ENCODE peak calls at places on chromosomes 11 and 22, in four cellular contexts. G, Y, U and L are unnamed samples.

GRCh38 chr11:115759622-115760527 is 255.7 kb upstream of the CADM1 start:
- DNase-seq in G (no peak), U (no peak), Y (peak; percentile 78), L (peak; percentile 61)

GRCh38 chr11:70630816-70631623 is 232.7 kb downstream of the CTTN start:
- DNase-seq in Y (no peak), G (no peak), U (no peak), L (no peak)

GRCh38 chr11:70524096-70524922 is 126.0 kb downstream of the CTTN start:
- DNase-seq in U (no peak), Y (no peak), G (no peak), L (peak; percentile 59)

GRCh38 chr11:46901156-46901555 is 17.2 kb downstream of the LRP4 start:
- DNase-seq in U (no peak), G (no peak), Y (no peak), L (no peak)

GRCh38 chr22:44615602-44616180 is 86.3 kb upstream of the PRR5 start:
- DNase-seq in Y (no peak), G (no peak), U (no peak), L (peak; percentile 10)

GRCh38 chr11:116598556-116598955 is 174.2 kb downstream of the BUD13 start:
- DNase-seq in Y (no peak), G (no peak), U (no peak), L (no peak)

GRCh38 chr22:36360871-36361383 is 26.8 kb downstream of the MYH9 start:
- DNase-seq in U (no peak), Y (no peak), G (no peak), L (no peak)

GRCh38 chr22:21582801-21583740 is 15.6 kb downstream of the UBE2L3 start:
- DNase-seq in U (no peak), G (no peak), Y (no peak), L (no peak)

GRCh38 chr11:110907629-110908028 is 195.4 kb upstream of the ARHGAP20 start:
- DNase-seq in U (no peak), G (no peak), Y (no peak), L (no peak)

GRCh38 chr11:110909331-110909730 is 197.1 kb upstream of the ARHGAP20 start:
- DNase-seq in Y (no peak), G (no peak), U (no peak), L (no peak)

GRCh38 chr11:110903830-110904229 is 191.6 kb upstream of the ARHGAP20 start:
- DNase-seq in Y (no peak), G (no peak), U (no peak), L (no peak)

GRCh38 chr11:110912437-110912836 is 200.2 kb upstream of the ARHGAP20 start:
- DNase-seq in G (no peak), U (no peak), Y (no peak), L (no peak)

DNA sequence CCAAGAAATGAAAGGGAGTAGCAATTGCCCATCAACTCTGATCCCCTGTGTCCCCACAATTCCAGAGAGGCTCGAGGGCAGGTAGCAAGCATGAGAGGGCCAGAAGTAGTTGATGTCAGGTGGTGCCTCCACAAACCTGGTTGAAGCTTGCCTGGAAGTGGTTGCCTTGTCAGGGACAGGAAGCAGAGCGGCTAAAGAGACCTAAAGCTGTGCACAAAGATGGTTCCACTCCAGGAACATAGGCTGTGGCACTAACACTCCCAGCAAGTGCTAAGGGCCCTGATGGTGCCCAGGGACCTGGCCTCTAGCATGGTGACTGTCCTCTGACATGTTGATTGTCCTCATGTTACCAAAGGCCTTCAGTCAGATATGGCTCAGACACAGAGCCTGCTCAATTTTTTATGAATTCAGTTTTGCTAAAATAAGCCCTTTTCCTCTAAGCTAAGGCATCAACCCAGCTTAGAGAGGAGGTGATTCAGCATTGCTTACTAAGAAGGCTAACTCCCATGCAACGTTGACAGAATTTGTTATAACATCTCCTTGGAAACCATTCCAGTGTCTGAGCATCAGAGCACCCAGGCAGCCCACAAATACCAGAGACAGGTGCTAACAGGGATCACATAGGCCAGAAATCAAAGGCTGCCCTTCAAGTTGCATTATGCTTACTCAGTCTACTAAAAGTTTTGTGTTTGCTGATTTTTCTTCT is 196.3 kb upstream of the ARHGAP20 start:
- DNase-seq in U (no peak), G (no peak), Y (no peak), L (no peak)
- TF ChIP-seq TCF12 in U (no peak), G (no peak), Y (no peak), L (peak; percentile 49)

GRCh38 chr22:39300198-39300830 is 19.1 kb downstream of the RPL3 start:
- DNase-seq in Y (no peak), U (no peak), G (no peak), L (no peak)
- TF ChIP-seq TCF12 in Y (no peak), U (no peak), G (no peak), L (no peak)

DNA sequence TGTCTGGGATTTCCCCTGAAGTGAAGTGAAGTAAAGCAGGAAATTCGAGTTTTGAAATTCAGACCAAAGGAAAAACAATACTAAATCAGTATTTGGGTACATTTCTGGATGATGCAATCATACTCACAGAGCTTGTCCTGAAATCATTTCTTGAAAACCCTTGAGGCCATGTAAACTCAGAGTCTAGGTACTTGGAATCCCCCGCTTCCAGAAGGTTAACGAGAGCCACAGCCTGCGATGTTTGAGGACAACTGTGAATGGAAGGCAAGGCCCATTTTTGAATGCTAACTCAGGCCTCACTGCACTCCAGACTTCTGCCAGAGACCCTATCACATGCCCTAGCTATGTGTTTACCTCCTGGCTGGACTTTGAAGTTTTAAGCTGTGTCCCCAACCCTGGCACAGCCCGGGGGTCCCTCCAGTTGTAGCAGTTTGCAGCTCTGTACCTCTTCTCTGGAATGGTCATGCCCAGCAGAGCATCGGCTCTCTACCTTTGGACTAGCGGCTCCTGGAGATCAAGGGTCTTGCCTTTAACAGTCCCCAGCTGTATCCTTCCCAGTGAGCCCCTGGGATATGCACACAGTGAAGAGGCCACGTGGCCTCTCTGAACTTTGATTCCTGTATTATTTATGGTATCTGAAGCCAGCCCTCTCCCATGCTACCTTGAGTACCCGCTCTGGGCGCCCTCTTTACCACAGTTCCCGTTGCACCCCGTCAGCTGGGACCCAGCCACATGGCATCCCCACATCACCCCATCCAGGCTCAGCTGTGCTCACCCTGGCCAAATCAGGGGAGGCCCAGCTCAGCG is 5.6 kb upstream of the FTH1 start:
- DNase-seq in G (no peak), Y (no peak), U (peak; percentile 95), L (no peak)
- TF ChIP-seq TCF12 in G (no peak), Y (no peak), U (peak; percentile 86), L (no peak)

DNA sequence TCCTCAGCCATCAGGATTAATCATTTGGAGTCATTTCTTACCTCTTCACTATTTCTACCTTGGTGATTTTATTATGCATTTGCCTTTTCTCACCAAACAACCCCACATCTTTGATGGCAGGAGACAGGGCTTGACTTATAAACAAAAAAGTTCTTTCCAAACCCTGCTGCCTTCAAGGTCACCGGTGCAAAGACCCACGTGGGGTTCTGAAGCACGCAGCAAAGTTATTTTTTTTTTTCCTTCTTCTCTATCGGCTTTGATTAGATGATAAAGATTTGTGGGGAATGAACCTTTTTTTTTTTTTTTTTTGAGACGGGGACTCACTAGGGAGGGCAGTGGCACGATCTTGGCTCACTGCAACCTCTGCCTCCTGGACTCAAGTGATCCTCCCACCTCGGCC is 44.1 kb downstream of the DRG1 start:
- DNase-seq in G (no peak), Y (no peak), U (no peak), L (no peak)
- TF ChIP-seq TCF12 in G (no peak), Y (no peak), U (no peak), L (no peak)

GRCh38 chr11:102864724-102865123 is 10.1 kb downstream of the MMP12 start:
- DNase-seq in Y (no peak), U (no peak), G (no peak), L (no peak)

GRCh38 chr11:102869354-102869753 is 5.4 kb downstream of the MMP12 start:
- DNase-seq in G (no peak), Y (no peak), U (no peak), L (no peak)

DNA sequence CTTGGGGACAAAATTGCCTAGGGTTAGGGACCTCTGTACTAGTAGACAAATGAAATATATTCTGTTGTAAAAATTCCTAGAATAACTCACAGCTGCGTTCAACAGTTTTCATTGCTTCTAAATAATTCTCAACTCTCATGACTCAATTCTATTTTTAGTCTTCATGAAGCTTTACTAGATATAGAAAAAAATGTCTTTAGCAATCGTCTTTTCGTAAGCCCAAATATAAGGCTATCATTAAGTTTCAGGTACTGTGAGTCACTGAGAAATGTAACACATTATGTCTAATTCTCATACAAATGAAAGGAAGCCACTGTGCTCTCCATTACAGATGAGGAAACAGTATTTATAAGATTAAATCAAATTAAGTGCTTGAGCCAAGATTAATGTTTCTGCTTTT is 6.4 kb downstream of the MMP12 start:
- DNase-seq in U (no peak), G (no peak), Y (no peak), L (no peak)
- TF ChIP-seq TCF12 in U (no peak), G (no peak), Y (no peak), L (no peak)

GRCh38 chr11:45885921-45886721 is 670 bp downstream of the MAPK8IP1 start:
- DNase-seq in G (no peak), Y (peak; percentile 80), U (no peak), L (peak; percentile 78)
- TF ChIP-seq TCF12 in G (no peak), Y (no peak), U (no peak), L (no peak)

GRCh38 chr11:104799251-104799650 is 99.0 kb downstream of the CASP12 start:
- DNase-seq in Y (no peak), G (peak; percentile 27), U (no peak), L (no peak)
- TF ChIP-seq TCF12 in Y (no peak), G (no peak), U (no peak), L (no peak)

GRCh38 chr11:121486054-121486453 is 33.3 kb upstream of the SORL1-AS1 start:
- DNase-seq in G (no peak), U (no peak), Y (no peak), L (no peak)

GRCh38 chr11:121487191-121487590 is 34.4 kb upstream of the SORL1-AS1 start:
- DNase-seq in U (no peak), G (no peak), Y (no peak), L (no peak)

GRCh38 chr11:121488145-121488544 is 35.4 kb upstream of the SORL1-AS1 start:
- DNase-seq in Y (no peak), U (no peak), G (no peak), L (no peak)

GRCh38 chr11:121488641-121489040 is 35.9 kb upstream of the SORL1-AS1 start:
- DNase-seq in Y (no peak), U (no peak), G (no peak), L (no peak)

DNA sequence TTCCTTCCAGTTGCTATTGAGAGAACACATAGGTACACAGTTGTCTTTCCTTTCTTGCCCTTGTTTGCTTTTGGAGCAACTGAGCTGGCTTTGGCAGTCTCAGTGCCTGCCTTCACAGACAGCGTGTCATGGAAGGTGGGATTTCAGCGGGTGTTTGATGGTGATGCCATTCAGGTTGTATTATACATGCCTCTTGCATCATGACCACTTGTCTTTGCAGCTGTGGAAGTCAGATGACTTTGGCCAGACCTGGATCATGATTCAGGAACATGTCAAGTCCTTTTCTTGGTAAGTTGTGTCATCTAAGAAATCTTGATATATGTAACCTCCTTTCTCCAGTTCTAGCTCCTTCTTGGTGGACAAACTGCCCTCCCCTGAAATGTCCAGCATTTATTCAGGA is 37.1 kb upstream of the SORL1-AS1 start:
- DNase-seq in G (no peak), U (no peak), Y (peak; percentile 8), L (no peak)
- TF ChIP-seq TCF12 in G (no peak), U (no peak), Y (no peak), L (no peak)